ENCODE peak calls at places on chromosomes 16 and 17, in five cellular contexts. K is GM13976; M is cardiac muscle cell; U is tibial nerve; W is CD4-positive, alpha-beta T cell. O is an unnamed sample.

GRCh38 chr17:14301761-14302401 is 1.0 kb downstream of the HS3ST3B1 start:
- DNase-seq in K (peak), M (peak), U (no peak), W (peak), O (peak)

GRCh38 chr17:18278867-18279266 is 18.4 kb downstream of the MIEF2 start:
- DNase-seq in K (no peak), W (no peak), M (no peak), U (no peak), O (no peak)

GRCh38 chr17:7191571-7192270 is 12.6 kb upstream of the ASGR1 start:
- DNase-seq in K (peak), W (no peak), M (peak), U (no peak), O (no peak)

GRCh38 chr17:76138234-76138895 is 2.7 kb downstream of the FOXJ1 start:
- DNase-seq in M (no peak), U (no peak), K (peak), W (no peak), O (no peak)

GRCh38 chr17:77869665-77870132 is 88.8 kb upstream of the TNRC6C start:
- DNase-seq in W (no peak), U (no peak), M (no peak), K (peak), O (peak)

GRCh38 chr16:4306439-4307214 is 9.2 kb upstream of the GLIS2 start:
- DNase-seq in U (no peak), K (no peak), M (peak), W (no peak), O (peak)

GRCh38 chr17:62892870-62893338 is 73.1 kb upstream of the TANC2 start:
- DNase-seq in K (no peak), M (no peak), U (no peak), W (no peak), O (no peak)

GRCh38 chr17:18320301-18320700 is 5.2 kb downstream of the SMCR8 start:
- DNase-seq in M (no peak), K (no peak), U (no peak), W (no peak), O (no peak)

GRCh38 chr16:87234601-87235000 is 82.6 kb downstream of the C16orf95 start:
- DNase-seq in W (no peak), U (no peak), K (no peak), M (no peak), O (no peak)

GRCh38 chr17:28908640-28909098 is 5.8 kb upstream of the DHRS13 start:
- DNase-seq in U (no peak), M (no peak), K (no peak), W (no peak), O (no peak)

GRCh38 chr17:28911411-28912045 is 8.6 kb upstream of the DHRS13 start:
- DNase-seq in K (no peak), M (no peak), U (no peak), W (no peak), O (no peak)

GRCh38 chr17:28910534-28910933 is 7.7 kb upstream of the DHRS13 start:
- DNase-seq in U (no peak), M (no peak), K (no peak), W (no peak), O (no peak)

GRCh38 chr17:28912938-28913333 is 10.1 kb upstream of the DHRS13 start:
- DNase-seq in K (no peak), W (no peak), U (no peak), M (no peak), O (no peak)

DNA sequence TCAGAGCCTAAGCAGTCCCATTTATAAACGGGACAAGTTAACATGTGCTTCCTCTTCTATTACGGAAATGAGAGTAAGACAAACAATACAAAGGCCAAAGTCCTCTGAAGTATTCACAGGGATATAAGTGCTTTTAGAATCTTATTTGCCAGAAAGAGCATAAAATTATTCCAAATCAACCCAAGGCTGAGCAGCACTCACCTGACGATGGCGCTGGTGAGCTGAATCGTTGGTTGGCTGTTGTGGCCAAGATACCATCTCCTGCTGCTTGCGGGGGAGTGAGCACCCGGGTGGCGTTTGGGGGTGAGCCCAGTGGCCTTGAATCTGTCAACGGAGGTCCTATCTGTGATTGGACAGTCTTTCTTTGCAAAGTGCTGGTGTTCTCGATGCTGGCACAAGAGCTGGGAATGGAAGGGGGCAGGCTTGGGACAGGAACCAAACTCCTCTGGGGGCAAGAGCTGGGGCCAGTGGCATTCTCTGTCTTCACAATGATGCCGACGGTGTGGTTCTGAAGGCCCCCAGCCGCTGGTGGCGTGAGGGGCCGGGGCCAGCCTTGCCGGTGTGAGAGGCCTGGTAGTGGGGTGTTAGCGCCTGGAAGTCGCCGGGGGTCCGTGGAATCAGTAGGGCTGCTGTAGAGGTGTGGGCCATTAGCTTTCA is 9.5 kb upstream of the DHRS13 start:
- DNase-seq in U (no peak), M (no peak), K (no peak), W (no peak), O (no peak)
- TF ChIP-seq CTCF in U (no peak), M (peak), K (no peak), W (no peak), O (peak)

DNA sequence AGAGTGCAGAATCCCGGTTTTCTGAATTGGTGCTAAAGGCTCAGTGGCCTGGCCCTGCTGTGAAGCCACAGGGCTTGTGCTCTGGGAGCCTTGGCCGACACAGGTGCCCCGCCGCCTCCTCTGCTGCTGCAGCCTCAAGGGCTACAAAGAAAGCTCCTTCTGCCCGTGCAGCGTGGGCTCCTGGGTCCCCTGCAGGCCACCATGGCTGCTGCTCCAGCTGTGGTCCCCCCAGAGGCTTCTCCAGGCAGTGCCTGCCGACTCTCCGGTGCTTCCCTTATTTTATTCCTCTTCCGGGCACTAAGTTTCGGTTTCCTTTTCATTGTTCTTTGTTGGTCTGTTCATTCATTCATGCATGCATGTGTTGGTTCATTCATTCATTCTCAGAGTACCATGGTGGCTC is 53.1 kb downstream of the CMIP start:
- DNase-seq in K (peak), M (no peak), W (no peak), U (no peak), O (peak)
- TF ChIP-seq CTCF in K (no peak), M (no peak), W (no peak), U (peak), O (peak)

DNA sequence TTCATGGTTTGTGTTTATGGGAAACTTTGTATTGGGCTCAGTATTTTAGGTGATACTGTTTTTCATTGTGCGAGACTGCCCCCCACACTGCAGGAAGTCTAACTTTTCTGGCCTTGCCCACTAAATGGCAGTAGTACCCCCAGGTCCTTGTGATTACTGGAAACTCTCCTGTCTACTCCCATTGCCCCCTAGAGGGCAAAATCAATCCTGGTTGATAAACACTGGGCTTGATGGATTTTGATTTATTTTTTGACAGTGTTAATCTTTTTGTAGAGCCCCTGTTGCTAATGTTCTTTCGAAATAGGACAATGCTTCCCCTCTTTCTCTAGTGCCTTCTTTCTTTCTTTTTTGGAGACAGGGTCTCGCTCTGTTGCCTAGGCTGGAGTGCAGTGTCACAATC is 15.5 kb downstream of the METTL9 start:
- DNase-seq in K (no peak), M (no peak), W (no peak), U (no peak), O (no peak)
- TF ChIP-seq CTCF in K (no peak), M (no peak), W (no peak), U (no peak), O (no peak)

DNA sequence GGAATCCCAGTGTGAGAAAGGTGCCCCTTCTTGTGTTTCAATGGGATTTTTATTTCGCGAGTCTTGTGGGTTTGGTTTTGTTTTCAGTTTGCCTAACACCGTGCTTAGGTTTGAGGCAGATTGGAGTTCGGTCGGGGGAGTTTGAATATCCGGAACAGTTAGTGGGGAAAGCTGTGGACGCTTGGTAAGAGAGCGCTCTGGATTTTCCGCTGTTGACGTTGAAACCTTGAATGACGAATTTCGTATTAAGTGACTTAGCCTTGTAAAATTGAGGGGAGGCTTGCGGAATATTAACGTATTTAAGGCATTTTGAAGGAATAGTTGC is 567 bp downstream of the UBB start:
- DNase-seq in W (no peak), U (no peak), M (no peak), K (no peak), O (peak)
- TF ChIP-seq CTCF in W (no peak), U (no peak), M (no peak), K (no peak), O (no peak)

GRCh38 chr16:31713945-31714898 is 159.4 kb upstream of the ZNF267 start:
- DNase-seq in W (no peak), K (peak), M (peak), U (no peak), O (no peak)
- TF ChIP-seq CTCF in W (no peak), K (no peak), M (peak), U (no peak), O (peak)

GRCh38 chr17:68398731-68399637 is 58.3 kb downstream of the WIPI1 start:
- DNase-seq in U (no peak), K (peak), M (peak), W (no peak), O (peak)
- TF ChIP-seq CTCF in U (peak), K (peak), M (peak), W (peak), O (peak)